ENCODE peak calls at places on chromosomes 7 and 10, in four cellular contexts. H is HCT116, C is HepG2, V is H1. A is an unnamed sample.

GRCh38 chr7:100835903-100836811 is 8.8 kb upstream of the EPHB4 start:
- DNase-seq in V (peak), C (no peak), H (no peak), A (no peak)

GRCh38 chr7:90889644-90890043 is 293.5 kb downstream of the CDK14 start:
- DNase-seq in H (no peak), C (no peak), V (no peak), A (no peak)

GRCh38 chr7:88205179-88205578 is 14.7 kb downstream of the SRI start:
- DNase-seq in V (no peak), C (no peak), H (no peak), A (no peak)

GRCh38 chr10:86218160-86218559 is 148.4 kb downstream of the GRID1 start:
- DNase-seq in C (no peak), V (no peak), H (no peak), A (no peak)

GRCh38 chr7:29891766-29892165 is 85.5 kb downstream of the WIPF3 start:
- DNase-seq in V (no peak), C (no peak), H (no peak), A (peak)

GRCh38 chr10:124305984-124306383 is 112.7 kb downstream of the OAT start:
- DNase-seq in H (no peak), C (no peak), V (no peak), A (no peak)

GRCh38 chr10:78435484-78436222 is 402.0 kb downstream of the RPS24 start:
- DNase-seq in H (no peak), C (no peak), V (no peak), A (no peak)

GRCh38 chr7:140238778-140239652 is 62.2 kb upstream of the KDM7A start:
- DNase-seq in C (peak), H (no peak), V (no peak), A (peak)

GRCh38 chr7:55366461-55367138 is 1.5 kb downstream of the LANCL2 start:
- DNase-seq in V (no peak), C (peak), H (no peak), A (peak)

GRCh38 chr7:130930260-130930659 is 196.3 kb upstream of the KLF14 start:
- DNase-seq in V (no peak), H (no peak), C (no peak), A (no peak)

GRCh38 chr10:14422431-14422830 is 91.7 kb upstream of the FRMD4A start:
- DNase-seq in V (no peak), H (no peak), C (no peak), A (no peak)

GRCh38 chr7:108097703-108098102 is 32.5 kb downstream of the LAMB4 start:
- DNase-seq in C (peak), V (no peak), H (peak), A (peak)

GRCh38 chr10:103861501-103861900 is 6.1 kb upstream of the SH3PXD2A start:
- DNase-seq in V (no peak), H (no peak), C (no peak), A (no peak)

GRCh38 chr10:123583639-123584418 is 82.3 kb upstream of the GPR26 start:
- DNase-seq in C (peak), V (peak), H (peak), A (peak)

GRCh38 chr7:81094952-81095351 is 176.1 kb upstream of the SEMA3C start:
- DNase-seq in H (no peak), V (no peak), C (no peak), A (no peak)

GRCh38 chr10:68297264-68297663 is 34.6 kb upstream of the HNRNPH3 start:
- DNase-seq in C (no peak), V (no peak), H (no peak), A (no peak)

GRCh38 chr7:149776848-149777407 is 3.5 kb upstream of the ZNF467 start:
- DNase-seq in C (no peak), H (no peak), V (no peak), A (no peak)

GRCh38 chr10:125264091-125264490 is 103.7 kb upstream of the CTBP2 start:
- DNase-seq in H (no peak), V (no peak), C (no peak), A (no peak)

GRCh38 chr10:43256531-43257209 is 10.2 kb downstream of the RASGEF1A start:
- DNase-seq in C (no peak), H (no peak), V (no peak), A (no peak)

GRCh38 chr7:44145419-44145968 is 4.4 kb upstream of the MYL7 start:
- DNase-seq in C (no peak), H (no peak), V (no peak), A (peak)

GRCh38 chr10:18254692-18255091 is 114.5 kb downstream of the CACNB2 start:
- DNase-seq in H (no peak), V (no peak), C (no peak), A (no peak)

GRCh38 chr10:124465003-124465776 is 3.6 kb downstream of the LHPP start:
- DNase-seq in H (no peak), C (no peak), V (no peak), A (no peak)

GRCh38 chr10:73956476-73957338 is 41.2 kb upstream of the VCL start:
- DNase-seq in C (no peak), H (no peak), V (no peak), A (peak)

GRCh38 chr7:30224511-30225031 is 59.8 kb upstream of the ZNRF2 start:
- DNase-seq in H (no peak), C (no peak), V (no peak), A (no peak)

GRCh38 chr7:106367018-106367420 is 82.2 kb upstream of the NAMPT start:
- DNase-seq in C (peak), V (no peak), H (no peak), A (no peak)

GRCh38 chr10:35012781-35013180 is 77.4 kb downstream of the CUL2 start:
- DNase-seq in C (no peak), H (no peak), V (no peak), A (no peak)
- TF ChIP-seq FOSL1 in C (no peak), H (no peak), V (no peak), A (no peak)

GRCh38 chr10:75191821-75192568 is 18.6 kb upstream of the VDAC2 start:
- DNase-seq in H (no peak), C (peak), V (no peak), A (peak)
- TF ChIP-seq FOSL1 in H (no peak), C (peak), V (no peak), A (peak)

GRCh38 chr10:48509974-48510692 is 94.7 kb downstream of the ARHGAP22 start:
- DNase-seq in V (no peak), H (no peak), C (peak), A (peak)

GRCh38 chr10:48509061-48509772 is 95.7 kb downstream of the ARHGAP22 start:
- DNase-seq in V (no peak), C (no peak), H (no peak), A (no peak)

GRCh38 chr10:48511855-48512191 is 93.0 kb downstream of the ARHGAP22 start:
- DNase-seq in C (no peak), H (no peak), V (no peak), A (no peak)

GRCh38 chr10:48514263-48514662 is 90.6 kb downstream of the ARHGAP22 start:
- DNase-seq in V (no peak), H (no peak), C (no peak), A (no peak)

DNA sequence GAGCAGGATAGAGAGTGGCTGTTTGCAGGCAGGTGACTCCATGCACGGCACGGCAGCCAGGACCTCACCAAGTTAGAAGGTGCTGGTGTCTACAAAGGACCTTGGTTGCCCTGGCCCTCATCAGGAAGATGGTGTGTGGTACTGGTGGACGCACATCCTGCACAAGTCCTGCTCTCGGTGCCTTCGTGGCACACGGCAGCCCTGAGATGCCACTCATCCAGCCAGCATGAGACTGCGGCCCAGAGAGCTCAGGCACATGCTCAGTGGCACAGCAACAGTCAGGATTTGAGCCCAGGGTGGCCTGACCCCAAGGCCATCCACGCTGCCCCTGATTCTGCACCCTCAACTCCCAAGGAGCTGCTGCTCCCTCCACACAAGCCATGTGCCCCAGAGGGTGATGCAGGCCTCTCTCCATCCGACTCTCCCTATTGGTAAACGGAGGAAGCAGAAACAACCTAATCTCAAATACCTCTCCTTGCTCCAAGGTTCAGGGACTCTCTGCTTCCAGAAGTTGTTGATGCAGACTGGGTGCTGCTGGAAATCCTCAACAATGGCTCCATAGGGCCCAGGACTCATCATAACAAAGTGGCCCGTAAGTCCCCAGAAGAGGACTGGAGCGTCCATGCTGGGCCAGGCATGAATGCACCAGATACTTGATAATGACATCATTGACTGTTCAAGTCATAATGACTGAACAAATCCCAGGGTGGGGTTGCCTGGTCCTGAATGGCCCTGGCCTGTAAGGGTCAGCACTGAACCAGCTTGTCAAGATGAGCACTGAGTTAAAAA is 93.6 kb downstream of the ARHGAP22 start:
- DNase-seq in V (no peak), C (no peak), H (no peak), A (no peak)
- TF ChIP-seq FOSL1 in V (no peak), C (no peak), H (no peak), A (no peak)

DNA sequence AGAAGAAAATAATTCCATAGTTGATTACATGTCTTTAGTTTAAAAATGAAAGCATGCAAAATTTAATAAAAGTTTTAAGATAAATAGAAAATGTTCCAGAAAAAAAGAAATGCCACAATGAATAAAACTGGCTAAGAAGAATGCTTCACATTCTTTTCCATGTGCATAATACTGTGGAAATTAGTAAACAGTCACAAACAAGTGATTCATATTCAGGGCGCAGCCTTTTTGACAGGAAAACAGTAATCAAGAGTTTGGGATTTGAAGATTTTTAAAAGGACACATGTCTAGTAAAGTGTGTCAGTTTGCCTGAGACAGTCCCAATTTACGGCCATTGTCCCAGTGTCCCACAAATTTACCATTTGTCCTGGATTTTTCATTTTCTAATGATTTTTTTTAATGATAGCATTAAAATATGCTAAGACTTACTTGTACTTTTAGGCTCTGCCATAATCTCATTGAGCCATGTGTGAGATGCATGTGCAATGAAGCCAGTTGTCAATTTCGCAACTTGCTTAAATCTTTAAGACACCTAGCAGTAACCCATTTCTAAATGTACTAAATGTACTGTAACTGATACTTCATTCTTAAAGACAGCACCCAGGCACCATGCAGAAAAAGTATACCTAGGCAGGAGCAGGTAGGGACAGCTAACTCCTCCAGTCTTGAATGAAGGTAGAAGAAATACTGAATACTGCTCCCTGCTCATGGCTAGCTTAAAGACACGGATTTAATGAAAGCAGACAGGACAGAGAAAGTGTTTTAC is 46.9 kb downstream of the ZNF438 start:
- DNase-seq in C (no peak), V (no peak), H (no peak), A (no peak)
- TF ChIP-seq FOSL1 in C (no peak), V (no peak), H (no peak), A (no peak)